ENCODE peak calls at places on chromosomes 2 and 18, in four cellular contexts. P, F, S and T are unnamed samples.

GRCh38 chr18:8505036-8505435 is 104.2 kb upstream of the RAB12 start:
- DNase-seq in P (no peak), F (no peak), S (no peak), T (no peak)

GRCh38 chr2:100730290-100730868 is 89.6 kb upstream of the NPAS2 start:
- DNase-seq in P (no peak), F (no peak), S (peak; percentile 46), T (peak; percentile 29)

GRCh38 chr2:159126653-159127052 is 158.2 kb downstream of the TANC1 start:
- DNase-seq in P (no peak), F (no peak), S (no peak), T (no peak)

GRCh38 chr18:25144835-25145234 is 207.1 kb downstream of the ZNF521 start:
- DNase-seq in P (no peak), F (no peak), S (no peak), T (no peak)

GRCh38 chr18:69397096-69397495 is 3.6 kb upstream of the DOK6 start:
- DNase-seq in P (no peak), F (no peak), S (no peak), T (no peak)

GRCh38 chr18:43271593-43272432 is 5.5 kb downstream of the SYT4 start:
- DNase-seq in P (no peak), F (no peak), S (peak; percentile 34), T (peak; percentile 33)

GRCh38 chr18:70422061-70422965 is 133.5 kb downstream of the SOCS6 start:
- DNase-seq in P (no peak), F (no peak), S (peak; percentile 7), T (peak; percentile 90)

GRCh38 chr2:238291550-238292281 is 3.3 kb upstream of the PER2 start:
- DNase-seq in P (no peak), F (no peak), S (no peak), T (no peak)

GRCh38 chr2:71850306-71850801 is 297.3 kb downstream of the CYP26B1 start:
- DNase-seq in P (no peak), F (no peak), S (no peak), T (no peak)

GRCh38 chr2:44112096-44112495 is 56.6 kb upstream of the PPM1B start:
- DNase-seq in P (no peak), F (no peak), S (no peak), T (no peak)

GRCh38 chr2:15243762-15244161 is 317.4 kb downstream of the NBAS start:
- DNase-seq in P (no peak), F (no peak), S (peak; percentile 31), T (no peak)

GRCh38 chr2:8337321-8337720 is 344.5 kb upstream of the ID2 start:
- DNase-seq in P (no peak), F (no peak), S (no peak), T (no peak)

GRCh38 chr2:18454692-18455255 is 105.7 kb downstream of the RDH14 start:
- DNase-seq in P (no peak), F (no peak), S (no peak), T (no peak)

GRCh38 chr18:62632788-62633455 is 82.4 kb upstream of the PHLPP1 start:
- DNase-seq in P (no peak), F (no peak), S (no peak), T (no peak)

GRCh38 chr18:62720048-62720447 is 4.7 kb downstream of the PHLPP1 start:
- DNase-seq in P (no peak), F (no peak), S (no peak), T (no peak)

GRCh38 chr18:38575648-38576047 is 1010.0 kb upstream of the CELF4 start:
- DNase-seq in P (no peak), F (no peak), S (no peak), T (no peak)

GRCh38 chr2:42339191-42339912 is 21.7 kb downstream of the COX7A2L start:
- DNase-seq in P (no peak), F (no peak), S (no peak), T (no peak)

GRCh38 chr2:84636080-84636971 is 120.0 kb downstream of the DNAH6 start:
- DNase-seq in P (no peak), F (no peak), S (no peak), T (no peak)

GRCh38 chr2:212683346-212683745 is 144.7 kb upstream of the ERBB4 start:
- DNase-seq in P (no peak), F (no peak), S (no peak), T (no peak)

GRCh38 chr18:2985628-2986027 is 27.3 kb downstream of the LPIN2 start:
- DNase-seq in P (no peak), F (no peak), S (peak; percentile 56), T (no peak)

GRCh38 chr2:26692814-26693286 is 328 bp downstream of the KCNK3 start:
- DNase-seq in P (no peak), F (no peak), S (no peak), T (no peak)

GRCh38 chr18:73381361-73382031 is 513.7 kb upstream of the NETO1 start:
- DNase-seq in P (no peak), F (no peak), S (no peak), T (no peak)

GRCh38 chr2:121388371-121388770 is 103.4 kb upstream of the TFCP2L1 start:
- DNase-seq in P (no peak), F (no peak), S (no peak), T (no peak)

GRCh38 chr2:182716665-182716990 is 571 bp downstream of the DNAJC10 start:
- DNase-seq in P (no peak), F (no peak), S (peak; percentile 48), T (no peak)

GRCh38 chr2:54657664-54658083 is 65.8 kb upstream of the EML6 start:
- DNase-seq in P (no peak), F (peak; percentile 31), S (peak; percentile 62), T (peak; percentile 28)

GRCh38 chr2:80322958-80323357 is 18.4 kb upstream of the LRRTM1 start:
- DNase-seq in P (no peak), F (no peak), S (no peak), T (no peak)

GRCh38 chr2:216855079-216855478 is 4.8 kb downstream of the TNP1 start:
- DNase-seq in P (no peak), F (no peak), S (no peak), T (no peak)

GRCh38 chr2:212052412-212053159 is 486.0 kb downstream of the ERBB4 start:
- DNase-seq in P (no peak), F (no peak), S (no peak), T (no peak)

GRCh38 chr2:195316485-195316884 is 340.5 kb upstream of the SLC39A10 start:
- DNase-seq in P (no peak), F (no peak), S (no peak), T (no peak)
- TF ChIP-seq SPI1 in P (no peak), F (no peak), S (no peak), T (no peak)

DNA sequence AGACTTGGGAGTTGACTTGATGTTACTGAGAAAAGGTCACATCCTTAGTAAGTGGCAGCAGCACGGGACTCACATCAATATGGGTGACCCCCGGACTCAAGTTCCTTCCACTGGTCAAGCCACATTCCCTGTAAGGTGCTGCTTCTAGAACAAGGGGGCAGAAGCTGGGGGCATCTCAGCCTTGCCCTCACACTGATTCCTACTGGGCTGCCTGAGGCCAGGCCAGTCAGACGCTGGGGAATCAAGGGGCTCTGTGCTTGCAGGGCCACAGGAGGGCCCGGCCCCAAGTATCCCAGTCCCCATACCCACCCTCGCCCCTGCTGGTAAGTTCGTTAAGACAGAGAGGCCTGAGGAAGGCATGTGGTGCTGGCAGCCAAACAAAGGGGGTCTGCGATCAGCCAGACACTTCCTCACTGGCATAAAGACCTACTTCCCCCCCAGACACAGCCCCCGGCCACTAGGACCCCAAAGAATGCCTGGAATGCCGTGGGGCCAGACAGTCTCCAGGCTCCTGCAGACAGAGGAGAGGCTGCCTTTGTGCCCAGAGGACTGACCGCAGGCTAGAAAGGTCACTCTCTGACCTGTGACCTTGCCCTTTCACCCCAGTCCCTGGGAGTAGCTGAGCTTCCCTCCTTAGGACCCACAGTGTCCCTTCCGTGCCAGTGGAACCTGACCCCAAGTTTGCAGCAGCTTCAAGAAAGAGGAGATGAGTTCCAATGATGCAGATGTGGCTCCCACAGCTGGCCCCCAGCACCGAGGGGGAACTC is 83.6 kb downstream of the HS1BP3 start:
- DNase-seq in P (no peak), F (no peak), S (no peak), T (no peak)
- TF ChIP-seq SPI1 in P (no peak), F (no peak), S (no peak), T (no peak)

GRCh38 chr2:177449159-177449558 is 56.6 kb downstream of the AGPS start:
- DNase-seq in P (no peak), F (no peak), S (no peak), T (no peak)
- TF ChIP-seq SPI1 in P (no peak), F (no peak), S (no peak), T (no peak)

GRCh38 chr2:130869441-130870160 is 32.9 kb downstream of the ARHGEF4 start:
- DNase-seq in P (no peak), F (no peak), S (no peak), T (no peak)
- TF ChIP-seq SPI1 in P (no peak), F (no peak), S (no peak), T (no peak)

GRCh38 chr2:6354546-6354945 is 511.2 kb downstream of the CMPK2 start:
- DNase-seq in P (no peak), F (no peak), S (no peak), T (no peak)

GRCh38 chr2:6358985-6359384 is 506.7 kb downstream of the CMPK2 start:
- DNase-seq in P (no peak), F (no peak), S (no peak), T (no peak)

GRCh38 chr2:6353669-6354068 is 512.0 kb downstream of the CMPK2 start:
- DNase-seq in P (peak; percentile 79), F (peak; percentile 30), S (no peak), T (no peak)

GRCh38 chr2:6358542-6358941 is 507.2 kb downstream of the CMPK2 start:
- DNase-seq in P (no peak), F (no peak), S (no peak), T (no peak)

GRCh38 chr2:6356127-6356761 is 509.5 kb downstream of the CMPK2 start:
- DNase-seq in P (no peak), F (no peak), S (no peak), T (no peak)
- TF ChIP-seq SPI1 in P (no peak), F (no peak), S (no peak), T (no peak)

GRCh38 chr2:129192117-129192516 is 787.3 kb upstream of the RAB6C start:
- DNase-seq in P (no peak), F (no peak), S (peak; percentile 3), T (no peak)
- TF ChIP-seq SPI1 in P (no peak), F (no peak), S (no peak), T (no peak)

GRCh38 chr2:189648846-189649529 is 12.3 kb upstream of the ASNSD1 start:
- DNase-seq in P (no peak), F (no peak), S (no peak), T (no peak)
- TF ChIP-seq SPI1 in P (no peak), F (no peak), S (no peak), T (no peak)

DNA sequence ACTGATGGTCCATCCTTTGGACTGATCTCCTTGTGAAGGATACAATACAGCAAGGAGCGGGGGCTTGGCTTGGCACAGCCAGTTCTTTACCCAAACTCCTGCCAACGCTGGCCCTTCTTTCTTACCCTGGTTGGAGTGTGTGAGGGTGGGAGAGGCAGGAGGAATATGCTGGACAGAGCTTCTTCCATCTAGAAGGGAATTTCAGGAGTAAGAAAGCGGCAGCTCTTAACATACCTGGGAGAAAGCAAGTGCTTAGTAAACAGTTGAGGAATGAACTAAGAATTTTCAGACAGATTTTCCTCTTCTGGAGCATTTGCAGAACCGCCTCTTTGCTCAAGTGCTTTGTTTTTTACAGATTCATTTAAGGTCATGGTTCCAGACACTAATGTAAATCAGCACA is 72.8 kb downstream of the NEDD4L start:
- DNase-seq in P (no peak), F (no peak), S (no peak), T (no peak)
- TF ChIP-seq SPI1 in P (no peak), F (no peak), S (no peak), T (no peak)